ENCODE peak calls at places on chromosomes 3 and 15, in six cellular contexts. N, K, Q, X, U and I are unnamed samples.

GRCh38 chr3:96266395-96267187 is 547.8 kb upstream of the EPHA6 start:
- DNase-seq in N (no peak), K (no peak), Q (no peak), X (no peak), U (no peak), I (no peak)

GRCh38 chr3:117003501-117003900 is 293.9 kb downstream of the TUSC7 start:
- DNase-seq in N (no peak), K (no peak), Q (no peak), X (no peak), U (no peak), I (no peak)

GRCh38 chr15:40097968-40098476 is 10.7 kb downstream of the BMF start:
- DNase-seq in N (peak; percentile 81), K (no peak), Q (peak; percentile 84), X (no peak), U (peak; percentile 52), I (peak; percentile 91)

GRCh38 chr15:22954798-22955543 is 25.2 kb downstream of the CYFIP1 start:
- DNase-seq in N (no peak), K (no peak), Q (peak; percentile 43), X (no peak), U (no peak), I (no peak)

GRCh38 chr3:195906865-195907729 is 1.3 kb downstream of the TNK2 start:
- DNase-seq in N (peak; percentile 57), K (no peak), Q (peak; percentile 74), X (peak; percentile 56), U (peak; percentile 46), I (peak; percentile 71)

GRCh38 chr3:31041161-31041978 is 146.9 kb upstream of the GADL1 start:
- DNase-seq in N (no peak), K (no peak), Q (no peak), X (no peak), U (peak; percentile 76), I (no peak)

GRCh38 chr3:15043772-15044171 is 21.3 kb downstream of the MRPS25 start:
- DNase-seq in N (no peak), K (no peak), Q (no peak), X (no peak), U (no peak), I (no peak)

GRCh38 chr15:51726302-51727073 is 11.0 kb downstream of the LYSMD2 start:
- DNase-seq in N (peak; percentile 48), K (no peak), Q (no peak), X (no peak), U (peak; percentile 83), I (peak; percentile 51)

GRCh38 chr15:67080900-67081431 is 15.6 kb downstream of the SMAD3 start:
- DNase-seq in N (peak; percentile 52), K (no peak), Q (peak; percentile 79), X (peak; percentile 53), U (no peak), I (peak; percentile 64)

GRCh38 chr15:25465835-25466234 is 27.0 kb upstream of the UBE3A start:
- DNase-seq in N (peak; percentile 53), K (no peak), Q (no peak), X (no peak), U (no peak), I (no peak)

GRCh38 chr15:71508081-71508682 is 302.2 kb upstream of the NR2E3 start:
- DNase-seq in N (no peak), K (no peak), Q (no peak), X (no peak), U (no peak), I (no peak)

GRCh38 chr15:83918011-83918410 is 264.1 kb downstream of the ADAMTSL3 start:
- DNase-seq in N (no peak), K (no peak), Q (no peak), X (no peak), U (no peak), I (no peak)

GRCh38 chr3:60917136-60917535 is 334.1 kb downstream of the FHIT start:
- DNase-seq in N (peak; percentile 57), K (no peak), Q (no peak), X (no peak), U (no peak), I (no peak)

GRCh38 chr15:70778258-70779076 is 15.1 kb upstream of the UACA start:
- DNase-seq in N (no peak), K (no peak), Q (no peak), X (no peak), U (no peak), I (no peak)

GRCh38 chr15:83285979-83286553 is 1.6 kb upstream of the BNC1 start:
- DNase-seq in N (no peak), K (no peak), Q (no peak), X (no peak), U (no peak), I (no peak)

GRCh38 chr3:79380581-79380980 is 387.2 kb downstream of the ROBO1 start:
- DNase-seq in N (no peak), K (no peak), Q (no peak), X (no peak), U (no peak), I (no peak)

GRCh38 chr3:143793971-143794370 is 54.3 kb downstream of the SLC9A9 start:
- DNase-seq in N (no peak), K (no peak), Q (no peak), X (no peak), U (no peak), I (no peak)

GRCh38 chr15:36527512-36528162 is 51.8 kb upstream of the CDIN1 start:
- DNase-seq in N (no peak), K (no peak), Q (no peak), X (no peak), U (peak; percentile 39), I (no peak)

GRCh38 chr3:155805204-155805801 is 775 bp downstream of the C3orf33 start:
- DNase-seq in N (peak; percentile 47), K (no peak), Q (no peak), X (no peak), U (no peak), I (peak; percentile 40)

GRCh38 chr15:75620043-75620775 is 5.3 kb downstream of the SNUPN start:
- DNase-seq in N (no peak), K (no peak), Q (peak; percentile 59), X (no peak), U (no peak), I (peak; percentile 55)

GRCh38 chr15:52786436-52787122 is 3.6 kb downstream of the ONECUT1 start:
- DNase-seq in N (no peak), K (no peak), Q (no peak), X (no peak), U (peak; percentile 70), I (peak; percentile 48)

GRCh38 chr3:125331243-125331642 is 43.9 kb downstream of the ZNF148 start:
- DNase-seq in N (no peak), K (no peak), Q (no peak), X (no peak), U (no peak), I (no peak)

GRCh38 chr15:40244961-40245523 is 6.2 kb downstream of the PAK6 start:
- DNase-seq in N (no peak), K (peak; percentile 52), Q (peak; percentile 3), X (no peak), U (peak; percentile 41), I (no peak)

GRCh38 chr15:39666671-39667070 is 85.8 kb downstream of the THBS1 start:
- DNase-seq in N (no peak), K (no peak), Q (no peak), X (no peak), U (peak; percentile 74), I (no peak)

GRCh38 chr3:24069045-24069444 is 124.0 kb downstream of the NR1D2 start:
- DNase-seq in N (no peak), K (no peak), Q (no peak), X (no peak), U (peak; percentile 52), I (no peak)

GRCh38 chr15:29343229-29343628 is 73.6 kb upstream of the NSMCE3 start:
- DNase-seq in N (no peak), K (no peak), Q (no peak), X (no peak), U (peak; percentile 37), I (no peak)

GRCh38 chr3:141446737-141447136 is 40.1 kb upstream of the RASA2 start:
- DNase-seq in N (no peak), K (no peak), Q (no peak), X (no peak), U (no peak), I (no peak)